ENCODE peak calls at places on chromosome 14, in four cellular contexts. S is esophagus squamous epithelium; N is tibial nerve; V is CD8-positive, alpha-beta memory T cell. X is an unnamed sample.

GRCh38 chr14:88478931-88479330 is 75.9 kb downstream of the PTPN21 start:
- DNase-seq in S (no peak), N (no peak), V (no peak), X (no peak)

GRCh38 chr14:55951366-55952206 is 166.6 kb upstream of the PELI2 start:
- DNase-seq in S (no peak), N (no peak), V (no peak), X (no peak)

GRCh38 chr14:36522347-36522971 is 2.4 kb upstream of the NKX2-1 start:
- DNase-seq in S (no peak), N (no peak), V (no peak), X (no peak)

GRCh38 chr14:65164068-65164824 is 61.9 kb upstream of the MAX start:
- DNase-seq in S (no peak), N (peak; percentile 47), V (no peak), X (peak; percentile 56)

GRCh38 chr14:66196670-66197069 is 289.5 kb upstream of the CCDC196 start:
- DNase-seq in S (no peak), N (no peak), V (no peak), X (no peak)

GRCh38 chr14:29352681-29353080 is 575.0 kb downstream of the PRKD1 start:
- DNase-seq in S (no peak), N (no peak), V (no peak), X (no peak)

GRCh38 chr14:92198804-92199203 is 77.0 kb downstream of the CPSF2 start:
- DNase-seq in S (no peak), N (no peak), V (no peak), X (no peak)

GRCh38 chr14:32417956-32418552 is 89.0 kb downstream of the AKAP6 start:
- DNase-seq in S (no peak), N (no peak), V (no peak), X (no peak)

GRCh38 chr14:77037886-77038511 is 9.5 kb upstream of the IRF2BPL start:
- DNase-seq in S (no peak), N (no peak), V (no peak), X (peak; percentile 90)

DNA sequence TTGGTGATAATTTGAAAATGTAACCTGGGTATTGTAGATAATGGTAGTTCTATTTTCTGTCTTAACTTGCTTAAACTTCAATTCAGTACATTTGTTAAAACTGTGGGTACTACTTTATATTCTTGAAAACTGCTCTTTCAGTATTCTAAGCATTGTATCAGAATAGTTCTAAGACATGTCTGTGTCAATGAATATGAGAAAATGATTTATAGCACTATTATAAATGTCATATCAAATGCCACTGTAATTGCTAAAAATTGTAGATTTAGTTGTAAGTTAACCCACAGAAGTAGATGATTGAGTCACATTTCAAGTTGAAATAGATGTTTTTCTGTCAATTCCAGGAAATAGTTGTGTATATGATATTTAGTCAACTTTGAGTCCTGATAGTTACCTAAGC is 2.4 kb downstream of the NAA30 start:
- DNase-seq in S (no peak), N (no peak), V (no peak), X (no peak)
- H3K4me3 ChIP-seq in S (peak overlapping the region; percentile 93), N (no peak overlapping the region), V (no peak overlapping the region), X (no peak overlapping the region)

DNA sequence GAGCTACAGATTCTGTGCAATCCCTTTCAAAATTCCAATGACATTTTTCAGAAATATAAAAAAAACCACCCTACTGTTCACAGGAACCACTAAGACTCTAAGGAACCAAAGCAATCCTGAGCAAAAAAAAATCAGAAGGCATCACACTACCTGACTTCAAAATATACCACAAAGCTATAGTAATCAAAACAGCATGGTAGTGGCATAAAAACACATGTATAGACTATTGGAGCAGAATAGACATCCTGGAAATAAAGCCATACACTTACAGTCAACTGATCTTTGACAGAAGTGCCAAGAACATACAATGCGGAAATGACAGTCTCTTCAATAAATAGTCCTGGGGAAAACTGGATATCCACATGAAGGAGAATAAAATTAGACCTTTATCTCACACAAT is 56.5 kb downstream of the EGLN3 start:
- DNase-seq in S (no peak), N (no peak), V (no peak), X (no peak)
- H3K4me3 ChIP-seq in S (no peak overlapping the region), N (no peak overlapping the region), V (no peak overlapping the region), X (no peak overlapping the region)

GRCh38 chr14:100726467-100726811 is 253 bp upstream of the DLK1 start:
- DNase-seq in S (no peak), N (no peak), V (no peak), X (no peak)
- H3K4me3 ChIP-seq in S (no peak overlapping the region), N (no peak overlapping the region), V (no peak overlapping the region), X (no peak overlapping the region)

GRCh38 chr14:60652674-60653387 is 3.6 kb upstream of the SIX1 start:
- DNase-seq in S (no peak), N (no peak), V (no peak), X (no peak)

GRCh38 chr14:60651936-60652673 is 2.8 kb upstream of the SIX1 start:
- DNase-seq in S (no peak), N (no peak), V (no peak), X (no peak)

GRCh38 chr14:60654303-60654925 is 5.1 kb upstream of the SIX1 start:
- DNase-seq in S (no peak), N (no peak), V (no peak), X (no peak)

GRCh38 chr14:60653709-60654161 is 4.5 kb upstream of the SIX1 start:
- DNase-seq in S (no peak), N (no peak), V (no peak), X (no peak)

GRCh38 chr14:60653388-60653690 is 4.1 kb upstream of the SIX1 start:
- DNase-seq in S (no peak), N (no peak), V (no peak), X (no peak)
- H3K4me3 ChIP-seq in S (peak overlapping the region; percentile 27), N (no peak overlapping the region), V (no peak overlapping the region), X (no peak overlapping the region)

DNA sequence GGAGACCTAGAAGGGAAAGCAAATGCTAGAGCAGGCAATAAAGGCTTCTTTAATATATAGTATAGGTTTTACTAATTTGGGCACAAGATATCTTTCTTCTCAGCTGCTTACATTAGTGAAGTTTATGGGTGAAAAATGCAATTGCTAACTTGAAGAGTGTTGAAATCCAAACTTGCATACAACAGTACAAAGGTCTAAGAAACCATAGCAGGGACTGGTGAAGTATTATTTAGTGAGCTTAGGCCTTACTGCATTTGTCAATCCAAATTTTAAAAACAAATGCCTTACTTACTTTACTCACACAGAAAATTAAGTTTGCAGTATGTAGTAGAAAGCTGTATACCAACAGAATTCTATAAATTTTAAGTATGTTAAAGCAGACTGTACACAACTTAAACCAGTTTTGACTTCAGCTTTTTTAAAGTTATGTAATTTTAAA is 1.4 kb upstream of the AP4S1 start:
- DNase-seq in S (no peak), N (no peak), V (no peak), X (no peak)
- H3K4me3 ChIP-seq in S (peak overlapping the region; percentile 90), N (no peak overlapping the region), V (no peak overlapping the region), X (no peak overlapping the region)

GRCh38 chr14:95601650-95602049 is 66.8 kb downstream of the GLRX5 start:
- DNase-seq in S (no peak), N (no peak), V (no peak), X (no peak)

GRCh38 chr14:95603415-95603814 is 68.6 kb downstream of the GLRX5 start:
- DNase-seq in S (no peak), N (no peak), V (no peak), X (no peak)

DNA sequence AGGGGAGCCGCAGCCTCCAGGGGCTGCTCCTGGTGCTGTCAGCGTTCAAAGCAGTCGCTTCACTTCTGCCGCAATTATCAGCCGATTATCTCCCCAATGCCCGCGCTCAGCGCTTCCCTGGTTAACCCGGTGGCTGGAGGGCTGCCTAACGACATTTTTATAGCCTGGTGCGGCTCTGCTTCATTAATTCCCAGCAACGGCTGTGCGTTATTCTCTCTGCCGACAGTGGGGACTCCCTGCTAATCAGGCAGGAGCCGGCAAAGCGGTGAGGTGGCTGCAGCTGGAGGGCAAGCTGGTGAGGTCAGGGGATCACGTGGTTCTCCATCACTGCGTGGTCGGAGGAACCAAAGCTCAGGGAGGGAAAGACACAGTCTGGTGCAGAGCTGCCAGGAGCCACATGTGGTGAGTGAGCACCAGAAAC is 62.9 kb downstream of the GLRX5 start:
- DNase-seq in S (no peak), N (no peak), V (no peak), X (no peak)
- H3K4me3 ChIP-seq in S (no peak overlapping the region), N (no peak overlapping the region), V (no peak overlapping the region), X (no peak overlapping the region)

X was measured in Jurkat, Clone E6-1.